ENCODE peak calls at places on chromosomes 7 and 10, in four cellular contexts. One of them, this sample, is unnamed.

GRCh38 chr10:43861966-43862751 is 213.5 kb upstream of the ZNF32 start:
- DNase-seq in HepG2: peak
- DNase-seq in K562: no peak
- DNase-seq in WTC11: no peak
- DNase-seq in this sample: no peak

GRCh38 chr7:142717453-142717852 is 31.8 kb upstream of the PRSS1 start:
- DNase-seq in WTC11: no peak
- DNase-seq in K562: no peak
- DNase-seq in HepG2: no peak
- DNase-seq in this sample: no peak

GRCh38 chr7:123828805-123829204 is 16.2 kb upstream of the HYAL4 start:
- DNase-seq in K562: no peak
- DNase-seq in WTC11: no peak
- DNase-seq in HepG2: no peak
- DNase-seq in this sample: no peak

GRCh38 chr10:87865201-87866025 is 2.0 kb downstream of the PTEN start:
- DNase-seq in WTC11: no peak
- DNase-seq in K562: no peak
- DNase-seq in HepG2: no peak
- DNase-seq in this sample: no peak

GRCh38 chr7:1857487-1858425 is 187.7 kb downstream of the ELFN1 start:
- DNase-seq in K562: no peak
- DNase-seq in HepG2: no peak
- DNase-seq in WTC11: peak
- DNase-seq in this sample: no peak

GRCh38 chr10:80530816-80531215 is 6.9 kb upstream of the SH2D4B start:
- DNase-seq in K562: no peak
- DNase-seq in HepG2: no peak
- DNase-seq in WTC11: no peak
- DNase-seq in this sample: no peak

GRCh38 chr7:28155964-28156363 is 24.6 kb downstream of the JAZF1 start:
- DNase-seq in HepG2: peak
- DNase-seq in K562: no peak
- DNase-seq in WTC11: no peak
- DNase-seq in this sample: no peak

GRCh38 chr7:91876391-91877133 is 3.9 kb downstream of the MTERF1 start:
- DNase-seq in HepG2: no peak
- DNase-seq in WTC11: no peak
- DNase-seq in K562: no peak
- DNase-seq in this sample: no peak

GRCh38 chr7:123351506-123352225 is 151.9 kb upstream of the SLC13A1 start:
- DNase-seq in K562: no peak
- DNase-seq in HepG2: no peak
- DNase-seq in WTC11: no peak
- DNase-seq in this sample: no peak

GRCh38 chr7:148884049-148884298 is at the start of gene EZH2:
- DNase-seq in K562: no peak
- DNase-seq in HepG2: no peak
- DNase-seq in WTC11: no peak
- DNase-seq in this sample: no peak

GRCh38 chr7:8480466-8480865 is 47.1 kb downstream of the NXPH1 start:
- DNase-seq in HepG2: no peak
- DNase-seq in WTC11: no peak
- DNase-seq in K562: no peak
- DNase-seq in this sample: no peak

GRCh38 chr10:116708386-116708785 is 34.0 kb downstream of the HSPA12A start:
- DNase-seq in WTC11: no peak
- DNase-seq in HepG2: no peak
- DNase-seq in K562: no peak
- DNase-seq in this sample: no peak

GRCh38 chr10:49645417-49646255 is 31.8 kb downstream of the CHAT start:
- DNase-seq in HepG2: no peak
- DNase-seq in K562: no peak
- DNase-seq in WTC11: peak
- DNase-seq in this sample: no peak

GRCh38 chr10:73591935-73592699 is 975 bp upstream of the USP54 start:
- DNase-seq in HepG2: peak
- DNase-seq in WTC11: peak
- DNase-seq in K562: peak
- DNase-seq in this sample: peak

GRCh38 chr7:41428330-41428729 is 274.6 kb downstream of the INHBA start:
- DNase-seq in HepG2: no peak
- DNase-seq in K562: no peak
- DNase-seq in WTC11: no peak
- DNase-seq in this sample: no peak

GRCh38 chr7:149883452-149883861 is 9.7 kb downstream of the ATP6V0E2 start:
- DNase-seq in HepG2: peak
- DNase-seq in WTC11: peak
- DNase-seq in K562: peak
- DNase-seq in this sample: no peak

GRCh38 chr10:8403711-8404371 is 349.4 kb downstream of the GATA3 start:
- DNase-seq in WTC11: peak
- DNase-seq in HepG2: no peak
- DNase-seq in K562: no peak
- DNase-seq in this sample: no peak

GRCh38 chr7:136146925-136147324 is 169.8 kb upstream of the MTPN start:
- DNase-seq in WTC11: no peak
- DNase-seq in K562: no peak
- DNase-seq in HepG2: no peak
- DNase-seq in this sample: no peak

GRCh38 chr10:86411281-86411841 is 44.8 kb upstream of the GRID1 start:
- DNase-seq in K562: no peak
- DNase-seq in HepG2: peak
- DNase-seq in WTC11: no peak
- DNase-seq in this sample: peak

GRCh38 chr10:88457680-88458079 is 125.4 kb downstream of the RNLS start:
- DNase-seq in K562: no peak
- DNase-seq in WTC11: no peak
- DNase-seq in HepG2: no peak
- DNase-seq in this sample: no peak

GRCh38 chr7:66953044-66953427 is 32.0 kb downstream of the TMEM248 start:
- DNase-seq in HepG2: no peak
- DNase-seq in WTC11: no peak
- DNase-seq in K562: no peak
- DNase-seq in this sample: no peak
- TF ChIP-seq TCF7 in HepG2: no peak
- TF ChIP-seq TCF7 in WTC11: no peak
- TF ChIP-seq TCF7 in K562: no peak
- TF ChIP-seq TCF7 in this sample: no peak

GRCh38 chr10:103427866-103428265 is 24.3 kb downstream of the CALHM2 start:
- DNase-seq in WTC11: no peak
- DNase-seq in HepG2: no peak
- DNase-seq in K562: no peak
- DNase-seq in this sample: no peak

GRCh38 chr10:103429647-103430046 is 22.5 kb downstream of the CALHM2 start:
- DNase-seq in WTC11: no peak
- DNase-seq in K562: no peak
- DNase-seq in HepG2: no peak
- DNase-seq in this sample: no peak

GRCh38 chr10:103431902-103432301 is 20.3 kb downstream of the CALHM2 start:
- DNase-seq in K562: no peak
- DNase-seq in WTC11: no peak
- DNase-seq in HepG2: peak
- DNase-seq in this sample: no peak

GRCh38 chr10:103433858-103434257 is 18.3 kb downstream of the CALHM2 start:
- DNase-seq in WTC11: no peak
- DNase-seq in HepG2: no peak
- DNase-seq in K562: no peak
- DNase-seq in this sample: no peak

GRCh38 chr10:103428989-103429643 is 23.1 kb downstream of the CALHM2 start:
- DNase-seq in WTC11: no peak
- DNase-seq in HepG2: no peak
- DNase-seq in K562: no peak
- DNase-seq in this sample: no peak
- TF ChIP-seq TCF7 in WTC11: no peak
- TF ChIP-seq TCF7 in HepG2: no peak
- TF ChIP-seq TCF7 in K562: no peak
- TF ChIP-seq TCF7 in this sample: no peak

GRCh38 chr10:75531571-75532031 is 100.2 kb downstream of the LRMDA start:
- DNase-seq in WTC11: no peak
- DNase-seq in K562: no peak
- DNase-seq in HepG2: no peak
- DNase-seq in this sample: no peak
- TF ChIP-seq TCF7 in WTC11: no peak
- TF ChIP-seq TCF7 in K562: no peak
- TF ChIP-seq TCF7 in HepG2: no peak
- TF ChIP-seq TCF7 in this sample: no peak

DNA sequence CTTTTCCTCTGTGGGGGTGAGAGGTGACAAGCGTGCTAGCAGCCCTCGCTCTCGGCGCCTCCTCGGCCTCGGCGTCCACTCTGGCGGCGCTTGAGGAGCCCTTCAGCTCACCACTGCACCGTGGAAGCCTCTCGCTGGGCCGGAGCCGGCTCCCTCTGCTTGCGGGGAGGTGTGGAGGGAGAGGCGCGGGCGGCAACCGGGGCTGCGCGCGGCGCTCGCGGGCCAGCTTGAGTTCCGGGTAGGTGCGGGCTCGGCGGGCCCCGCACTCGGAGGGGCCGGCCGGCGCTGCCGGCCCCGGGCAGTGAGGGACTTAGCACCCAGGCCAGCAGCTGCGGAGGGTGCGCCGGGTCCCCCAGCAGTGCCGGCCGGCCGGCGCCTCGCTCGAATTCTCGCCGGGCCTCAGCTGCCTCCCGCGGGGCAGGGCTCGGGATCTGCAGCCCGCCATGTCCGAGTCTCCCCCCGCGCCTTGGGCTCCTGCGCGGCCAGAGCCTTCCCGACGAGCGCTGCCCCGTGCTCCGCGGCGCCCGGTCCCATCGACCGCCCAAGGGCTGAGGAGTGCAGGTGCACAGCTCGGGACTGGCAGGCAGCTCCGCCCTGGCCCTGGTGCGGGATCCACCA is 352.8 kb upstream of the PODXL start:
- DNase-seq in HepG2: no peak
- DNase-seq in K562: no peak
- DNase-seq in WTC11: peak
- DNase-seq in this sample: no peak
- TF ChIP-seq TCF7 in HepG2: no peak
- TF ChIP-seq TCF7 in K562: no peak
- TF ChIP-seq TCF7 in WTC11: no peak
- TF ChIP-seq TCF7 in this sample: no peak

DNA sequence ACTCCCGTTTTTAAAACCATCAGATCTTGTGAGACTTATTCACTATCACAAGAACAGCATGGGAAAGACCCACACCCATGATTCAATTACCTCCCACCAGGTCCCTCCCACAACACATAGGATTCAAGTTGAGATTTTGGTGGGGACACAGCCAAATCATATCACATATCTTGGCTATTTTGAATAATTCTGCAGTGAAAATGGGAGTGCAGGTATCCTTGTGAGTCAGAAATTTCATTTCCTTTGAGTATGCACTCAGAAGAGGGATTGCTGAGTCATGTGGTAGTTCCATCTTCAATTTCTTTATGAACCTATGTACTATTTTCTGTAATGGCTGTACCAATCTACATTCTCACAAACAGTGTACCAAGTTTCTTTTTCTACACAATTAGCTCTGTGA is 125.8 kb downstream of the ANKRD7 start:
- DNase-seq in HepG2: no peak
- DNase-seq in K562: no peak
- DNase-seq in WTC11: no peak
- DNase-seq in this sample: no peak
- TF ChIP-seq TCF7 in HepG2: no peak
- TF ChIP-seq TCF7 in K562: no peak
- TF ChIP-seq TCF7 in WTC11: no peak
- TF ChIP-seq TCF7 in this sample: no peak

DNA sequence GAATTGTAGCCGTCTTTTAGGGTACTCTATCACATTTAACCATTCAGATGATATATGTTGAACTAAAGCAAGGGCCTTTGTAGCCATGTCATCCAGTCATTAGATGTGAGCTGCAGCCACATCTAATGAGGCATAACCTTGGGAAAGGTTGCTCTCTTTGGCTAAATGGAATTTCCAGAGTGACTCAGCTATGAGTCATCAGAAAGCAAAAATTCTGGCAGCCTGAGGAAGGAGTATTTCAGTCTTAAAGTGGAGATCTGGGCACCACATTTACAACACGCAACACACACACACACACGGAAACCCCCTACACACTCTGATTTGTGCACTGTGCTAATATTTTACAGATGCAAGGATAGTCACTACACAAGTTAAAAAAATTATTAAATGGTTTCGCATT is 176.9 kb upstream of the ZWINT start:
- DNase-seq in WTC11: no peak
- DNase-seq in HepG2: peak
- DNase-seq in K562: no peak
- DNase-seq in this sample: no peak
- TF ChIP-seq TCF7 in WTC11: no peak
- TF ChIP-seq TCF7 in HepG2: no peak
- TF ChIP-seq TCF7 in K562: no peak
- TF ChIP-seq TCF7 in this sample: no peak

GRCh38 chr10:102408728-102409603 is 9.6 kb downstream of the PSD start:
- DNase-seq in K562: peak
- DNase-seq in WTC11: peak
- DNase-seq in HepG2: no peak
- DNase-seq in this sample: no peak
- TF ChIP-seq TCF7 in K562: no peak
- TF ChIP-seq TCF7 in WTC11: no peak
- TF ChIP-seq TCF7 in HepG2: no peak
- TF ChIP-seq TCF7 in this sample: no peak

GRCh38 chr7:39446546-39446945 is 119.7 kb upstream of the YAE1 start:
- DNase-seq in HepG2: no peak
- DNase-seq in WTC11: no peak
- DNase-seq in K562: no peak
- DNase-seq in this sample: no peak
- TF ChIP-seq TCF7 in HepG2: no peak
- TF ChIP-seq TCF7 in WTC11: no peak
- TF ChIP-seq TCF7 in K562: no peak
- TF ChIP-seq TCF7 in this sample: no peak

This sample was measured in GM12878.